ENCODE peak calls at places on chromosomes 7 and 10, in five cellular contexts. X is PC-3, Y is endodermal cell, T is colonic mucosa, U is fibroblast of lung. S is an unnamed sample.

GRCh38 chr10:7045891-7046599 is 364.8 kb downstream of the SFMBT2 start:
- DNase-seq in X (no peak), Y (no peak), T (no peak), U (no peak), S (no peak)

GRCh38 chr10:105837951-105838350 is 1196.9 kb downstream of the SORCS3 start:
- DNase-seq in X (peak), Y (no peak), T (no peak), U (peak), S (no peak)

GRCh38 chr10:78688945-78689935 is 379.5 kb upstream of the ZMIZ1 start:
- DNase-seq in X (no peak), Y (peak), T (no peak), U (no peak), S (no peak)

GRCh38 chr7:97499204-97499603 is 232.7 kb upstream of the TAC1 start:
- DNase-seq in X (peak), Y (peak), T (peak), U (no peak), S (no peak)

GRCh38 chr7:4144801-4145470 is 537.2 kb upstream of the FOXK1 start:
- DNase-seq in X (no peak), Y (peak), T (peak), U (peak), S (no peak)

GRCh38 chr10:14605231-14605925 is 169.3 kb downstream of the FAM107B start:
- DNase-seq in X (peak), Y (no peak), T (no peak), U (peak), S (peak)

GRCh38 chr7:15130666-15131541 is 228.4 kb upstream of the DGKB start:
- DNase-seq in X (peak), Y (no peak), T (no peak), U (peak), S (peak)

GRCh38 chr7:96949766-96950165 is 55.6 kb upstream of the DLX6 start:
- DNase-seq in X (peak), Y (no peak), T (no peak), U (peak), S (peak)

GRCh38 chr7:2551418-2551817 is 3.9 kb downstream of the BRAT1 start:
- DNase-seq in X (no peak), Y (no peak), T (no peak), U (no peak), S (no peak)

GRCh38 chr10:127398140-127398966 is 150.8 kb upstream of the NPS start:
- DNase-seq in X (peak), Y (peak), T (no peak), U (peak), S (no peak)

GRCh38 chr7:80530136-80530535 is 18.3 kb upstream of the GNAT3 start:
- DNase-seq in X (no peak), Y (no peak), T (no peak), U (no peak), S (no peak)

GRCh38 chr10:29647483-29647882 is 12.7 kb upstream of the SVIL start:
- DNase-seq in X (no peak), Y (no peak), T (no peak), U (no peak), S (no peak)

GRCh38 chr10:58028597-58029366 is 238.9 kb downstream of the IPMK start:
- DNase-seq in X (peak), Y (no peak), T (no peak), U (peak), S (no peak)

GRCh38 chr7:11319491-11320274 is 346.0 kb downstream of the PHF14 start:
- DNase-seq in X (peak), Y (no peak), T (no peak), U (peak), S (peak)

GRCh38 chr7:33459340-33459751 is 330.0 kb downstream of the BBS9 start:
- DNase-seq in X (peak), Y (peak), T (no peak), U (peak), S (no peak)

GRCh38 chr10:123402656-123403055 is 248.5 kb downstream of the BUB3 start:
- DNase-seq in X (no peak), Y (peak), T (no peak), U (no peak), S (no peak)

GRCh38 chr10:123229927-123230630 is 75.9 kb downstream of the BUB3 start:
- DNase-seq in X (peak), Y (peak), T (no peak), U (peak), S (peak)

GRCh38 chr10:98390406-98390805 is 24.6 kb downstream of the PYROXD2 start:
- DNase-seq in X (no peak), Y (no peak), T (no peak), U (no peak), S (no peak)

GRCh38 chr7:78377532-78377931 is 579.0 kb downstream of the PHTF2 start:
- DNase-seq in X (no peak), Y (no peak), T (no peak), U (no peak), S (no peak)

DNA sequence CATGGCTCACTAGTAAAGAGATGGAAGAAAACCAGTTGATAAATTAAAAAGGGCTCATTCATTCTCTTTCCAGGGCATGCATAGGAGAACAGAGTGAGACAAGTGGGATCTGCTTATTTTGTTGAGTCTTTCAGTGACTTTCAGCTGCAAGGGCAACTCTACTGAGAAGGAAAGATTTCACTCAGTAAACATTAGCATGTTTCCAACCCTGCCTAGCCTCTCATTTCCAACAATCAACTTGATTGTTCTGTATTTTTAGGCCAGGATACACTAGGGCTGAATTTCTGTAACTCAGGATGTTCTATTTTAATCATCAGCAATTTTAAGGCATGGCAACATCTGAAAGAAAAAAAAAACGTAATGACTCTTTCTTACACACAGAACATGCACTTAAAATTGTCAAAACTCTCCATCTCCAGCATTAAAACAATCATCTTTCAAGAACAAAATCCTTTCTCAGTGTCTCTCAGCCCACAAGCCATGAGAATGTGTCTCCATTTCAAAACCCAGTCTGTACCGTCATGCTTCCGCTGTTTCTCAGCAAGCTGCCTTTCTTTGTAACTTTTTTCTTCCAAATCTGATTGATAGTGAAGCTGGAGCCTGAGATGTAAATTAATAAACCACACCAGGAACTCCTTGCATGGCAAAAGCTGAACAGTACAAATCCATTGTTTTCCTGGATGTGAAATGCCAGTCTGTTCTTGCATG is 147.2 kb upstream of the KLF14 start:
- DNase-seq in X (no peak), Y (no peak), T (no peak), U (no peak), S (no peak)
- H3K27ac ChIP-seq in X (no peak), Y (peak), T (no peak), U (no peak), S (peak)

GRCh38 chr10:104337527-104337984 is 709 bp downstream of the ITPRIP start:
- DNase-seq in X (peak), Y (no peak), T (peak), U (peak), S (no peak)

GRCh38 chr10:104337985-104338735 is at the start of gene ITPRIP:
- DNase-seq in X (peak), Y (peak), T (peak), U (peak), S (no peak)

GRCh38 chr10:104340692-104341091 is 2.4 kb upstream of the ITPRIP start:
- DNase-seq in X (no peak), Y (peak), T (peak), U (no peak), S (no peak)

GRCh38 chr10:104339469-104340098 is 1.3 kb upstream of the ITPRIP start:
- DNase-seq in X (peak), Y (peak), T (peak), U (peak), S (no peak)

DNA sequence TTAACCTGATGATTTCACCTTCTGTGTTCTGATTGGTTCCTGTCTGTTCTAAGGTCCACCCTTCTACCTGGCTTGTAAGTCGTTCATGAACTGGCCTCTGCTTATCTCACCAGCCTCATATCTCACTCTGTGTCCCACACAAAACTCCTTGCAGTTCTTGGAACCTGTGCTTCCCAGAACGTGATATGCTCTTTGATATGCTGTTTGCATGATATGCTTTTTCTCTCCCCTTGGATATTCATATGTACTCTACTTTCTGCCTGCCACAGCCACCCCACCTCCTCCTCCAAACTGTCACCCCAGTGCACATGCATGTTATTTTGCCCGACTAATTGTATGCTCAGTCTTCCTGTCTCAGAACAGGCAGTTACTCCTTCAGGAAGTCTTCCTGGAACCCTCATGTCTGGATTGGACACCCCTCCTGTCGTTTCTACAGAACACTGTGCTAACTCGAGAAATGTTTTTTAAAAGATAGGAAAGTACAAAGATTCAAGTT is 1.9 kb upstream of the ITPRIP start:
- DNase-seq in X (no peak), Y (no peak), T (peak), U (no peak), S (no peak)
- H3K27ac ChIP-seq in X (no peak), Y (no peak), T (peak), U (peak), S (peak)

DNA sequence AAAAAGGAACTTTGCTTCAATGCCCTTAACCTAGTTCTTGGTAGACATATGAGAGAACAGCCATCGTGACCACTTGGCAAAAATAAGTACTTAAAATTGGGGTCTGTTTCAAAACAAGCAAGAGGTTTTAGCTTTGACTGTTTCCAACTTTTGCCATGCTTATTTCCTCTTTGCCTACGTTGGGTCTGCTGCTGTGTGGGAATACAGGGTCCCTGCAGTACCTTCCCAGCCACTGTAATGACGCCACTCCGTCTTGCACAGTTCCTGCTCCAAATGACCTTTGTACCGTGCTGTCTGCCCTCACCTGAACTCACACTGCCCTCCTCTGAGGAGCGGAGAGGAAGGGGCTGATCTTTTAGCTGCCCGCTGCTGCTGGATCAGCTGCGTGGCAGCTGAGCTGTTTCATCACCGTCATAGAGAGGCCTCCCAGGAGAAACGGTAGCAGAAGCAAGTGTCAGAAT is 133.1 kb downstream of the MAPK8 start:
- DNase-seq in X (no peak), Y (peak), T (peak), U (peak), S (no peak)
- H3K27ac ChIP-seq in X (no peak), Y (no peak), T (no peak), U (peak), S (no peak)

GRCh38 chr10:132407243-132407746 is 10.3 kb downstream of the PWWP2B start:
- DNase-seq in X (peak), Y (no peak), T (peak), U (no peak), S (no peak)
- H3K27ac ChIP-seq in X (peak), Y (no peak), T (peak), U (no peak), S (peak)

GRCh38 chr7:141243368-141243767 is 169.5 kb downstream of the TMEM178B start:
- DNase-seq in X (no peak), Y (no peak), T (no peak), U (no peak), S (no peak)

GRCh38 chr7:141244466-141244865 is 170.6 kb downstream of the TMEM178B start:
- DNase-seq in X (no peak), Y (no peak), T (no peak), U (no peak), S (no peak)

GRCh38 chr7:141246426-141246825 is 172.6 kb downstream of the TMEM178B start:
- DNase-seq in X (no peak), Y (no peak), T (no peak), U (no peak), S (no peak)

GRCh38 chr7:141239661-141240060 is 165.8 kb downstream of the TMEM178B start:
- DNase-seq in X (no peak), Y (no peak), T (no peak), U (no peak), S (no peak)

GRCh38 chr7:141242568-141242967 is 168.7 kb downstream of the TMEM178B start:
- DNase-seq in X (no peak), Y (no peak), T (no peak), U (no peak), S (no peak)
- H3K27ac ChIP-seq in X (no peak), Y (no peak), T (no peak), U (no peak), S (no peak)

GRCh38 chr10:27678166-27678565 is 67.5 kb downstream of the MKX start:
- DNase-seq in X (no peak), Y (no peak), T (no peak), U (no peak), S (no peak)

GRCh38 chr10:27679369-27679897 is 66.2 kb downstream of the MKX start:
- DNase-seq in X (no peak), Y (no peak), T (no peak), U (no peak), S (no peak)

GRCh38 chr10:27683226-27683625 is 62.4 kb downstream of the MKX start:
- DNase-seq in X (no peak), Y (no peak), T (no peak), U (no peak), S (no peak)

GRCh38 chr10:27685686-27686085 is 59.9 kb downstream of the MKX start:
- DNase-seq in X (no peak), Y (no peak), T (no peak), U (peak), S (no peak)

DNA sequence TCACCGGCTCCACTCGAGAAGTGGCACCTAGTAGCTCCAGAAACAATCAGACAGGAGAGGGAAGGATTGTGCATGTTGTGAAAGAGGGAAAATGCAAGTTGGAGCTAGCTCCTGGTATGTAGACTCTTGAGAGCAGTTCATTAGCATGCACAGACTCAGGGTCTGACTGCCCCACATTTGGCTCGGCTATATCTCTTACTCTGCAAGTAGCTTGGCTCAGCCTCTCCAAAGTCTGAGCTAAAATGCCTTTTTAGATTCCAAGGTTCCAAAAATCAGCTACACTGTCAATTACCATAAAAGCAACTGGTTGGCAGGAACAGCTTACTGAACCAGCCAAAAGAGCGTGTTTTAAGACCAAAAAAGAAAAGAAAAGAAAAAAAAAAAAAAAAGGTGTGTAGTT is 65.6 kb downstream of the MKX start:
- DNase-seq in X (no peak), Y (no peak), T (no peak), U (peak), S (no peak)
- H3K27ac ChIP-seq in X (no peak), Y (no peak), T (no peak), U (no peak), S (no peak)

GRCh38 chr10:49300140-49300974 is 1.4 kb downstream of the C10orf71 start:
- DNase-seq in X (no peak), Y (no peak), T (no peak), U (peak), S (no peak)

GRCh38 chr10:49299816-49300139 is 808 bp downstream of the C10orf71 start:
- DNase-seq in X (no peak), Y (no peak), T (no peak), U (no peak), S (no peak)

GRCh38 chr10:49297818-49298665 is 928 bp upstream of the C10orf71 start:
- DNase-seq in X (no peak), Y (peak), T (no peak), U (no peak), S (no peak)

GRCh38 chr10:49298666-49298989 is 342 bp upstream of the C10orf71 start:
- DNase-seq in X (peak), Y (no peak), T (no peak), U (no peak), S (no peak)

GRCh38 chr10:49298990-49299815 is at the start of gene C10orf71:
- DNase-seq in X (no peak), Y (no peak), T (no peak), U (no peak), S (no peak)
- H3K27ac ChIP-seq in X (no peak), Y (no peak), T (no peak), U (no peak), S (no peak)

GRCh38 chr10:71725998-71726672 is 6.6 kb upstream of the C10orf105 start:
- DNase-seq in X (peak), Y (peak), T (peak), U (peak), S (no peak)
- H3K27ac ChIP-seq in X (peak), Y (no peak), T (no peak), U (no peak), S (no peak)

GRCh38 chr10:8768854-8769253 is 714.4 kb downstream of the GATA3 start:
- DNase-seq in X (no peak), Y (no peak), T (no peak), U (no peak), S (no peak)
- H3K27ac ChIP-seq in X (no peak), Y (no peak), T (no peak), U (no peak), S (no peak)

S was measured in epithelial cell of prostate.